ENCODE peak calls at places on chromosomes 13 and 19, in five cellular contexts. One of them, this sample, is unnamed.
A peak's percentile ranks its signal among the peaks of the same experiment; 100 is the strongest.

GRCh38 chr13:109945206-109945960 is 159.0 kb upstream of the IRS2 start:
- DNase-seq in HCT116: no peak
- DNase-seq in colonic mucosa: no peak
- DNase-seq in esophagus squamous epithelium: no peak
- DNase-seq in left ventricle myocardium inferior: no peak
- DNase-seq in this sample: no peak

GRCh38 chr13:110017379-110017778 is 231.0 kb upstream of the IRS2 start:
- DNase-seq in left ventricle myocardium inferior: no peak
- DNase-seq in esophagus squamous epithelium: no peak
- DNase-seq in colonic mucosa: no peak
- DNase-seq in HCT116: peak; percentile 74
- DNase-seq in this sample: no peak

GRCh38 chr19:6272913-6273600 is 6.7 kb downstream of the MLLT1 start:
- DNase-seq in HCT116: no peak
- DNase-seq in colonic mucosa: no peak
- DNase-seq in esophagus squamous epithelium: no peak
- DNase-seq in left ventricle myocardium inferior: no peak
- DNase-seq in this sample: no peak

GRCh38 chr13:50376895-50377575 is 361.8 kb downstream of the KCNRG start:
- DNase-seq in left ventricle myocardium inferior: no peak
- DNase-seq in HCT116: no peak
- DNase-seq in esophagus squamous epithelium: no peak
- DNase-seq in colonic mucosa: no peak
- DNase-seq in this sample: no peak

GRCh38 chr13:94515352-94515751 is 35.9 kb upstream of the DCT start:
- DNase-seq in left ventricle myocardium inferior: no peak
- DNase-seq in HCT116: no peak
- DNase-seq in esophagus squamous epithelium: no peak
- DNase-seq in colonic mucosa: no peak
- DNase-seq in this sample: no peak

GRCh38 chr13:110628477-110628793 is 13.1 kb downstream of the NAXD start:
- DNase-seq in colonic mucosa: no peak
- DNase-seq in esophagus squamous epithelium: no peak
- DNase-seq in HCT116: no peak
- DNase-seq in left ventricle myocardium inferior: no peak
- DNase-seq in this sample: no peak

GRCh38 chr13:19597523-19597922 is 35.9 kb upstream of the MPHOSPH8 start:
- DNase-seq in esophagus squamous epithelium: no peak
- DNase-seq in HCT116: no peak
- DNase-seq in left ventricle myocardium inferior: no peak
- DNase-seq in colonic mucosa: no peak
- DNase-seq in this sample: no peak

GRCh38 chr19:55454787-55455243 is 6.6 kb downstream of the ISOC2 start:
- DNase-seq in left ventricle myocardium inferior: no peak
- DNase-seq in colonic mucosa: no peak
- DNase-seq in HCT116: no peak
- DNase-seq in esophagus squamous epithelium: no peak
- DNase-seq in this sample: no peak

GRCh38 chr19:34556500-34556899 is 74.9 kb downstream of the WTIP start:
- DNase-seq in esophagus squamous epithelium: no peak
- DNase-seq in colonic mucosa: no peak
- DNase-seq in left ventricle myocardium inferior: no peak
- DNase-seq in HCT116: peak; percentile 10
- DNase-seq in this sample: no peak

GRCh38 chr19:4633140-4633967 is 6.0 kb upstream of the TNFAIP8L1 start:
- DNase-seq in HCT116: peak; percentile 65
- DNase-seq in esophagus squamous epithelium: no peak
- DNase-seq in colonic mucosa: peak; percentile 69
- DNase-seq in left ventricle myocardium inferior: peak; percentile 58
- DNase-seq in this sample: peak; percentile 77

GRCh38 chr19:12834976-12835757 is 788 bp upstream of the RTBDN start:
- DNase-seq in HCT116: peak; percentile 69
- DNase-seq in left ventricle myocardium inferior: no peak
- DNase-seq in esophagus squamous epithelium: no peak
- DNase-seq in colonic mucosa: peak; percentile 47
- DNase-seq in this sample: no peak
- H3K4me3 ChIP-seq in HCT116: peak overlapping the region; percentile 69
- H3K4me3 ChIP-seq in left ventricle myocardium inferior: no peak overlapping the region
- H3K4me3 ChIP-seq in esophagus squamous epithelium: no peak overlapping the region
- H3K4me3 ChIP-seq in colonic mucosa: no peak overlapping the region
- H3K4me3 ChIP-seq in this sample: no peak overlapping the region

GRCh38 chr13:30871713-30872029 is 34.4 kb upstream of the MEDAG start:
- DNase-seq in esophagus squamous epithelium: no peak
- DNase-seq in HCT116: no peak
- DNase-seq in colonic mucosa: no peak
- DNase-seq in left ventricle myocardium inferior: no peak
- DNase-seq in this sample: no peak

GRCh38 chr13:30868806-30869470 is 37.1 kb upstream of the MEDAG start:
- DNase-seq in left ventricle myocardium inferior: no peak
- DNase-seq in colonic mucosa: no peak
- DNase-seq in HCT116: no peak
- DNase-seq in esophagus squamous epithelium: no peak
- DNase-seq in this sample: no peak

GRCh38 chr13:30870049-30870884 is 35.8 kb upstream of the MEDAG start:
- DNase-seq in HCT116: peak; percentile 79
- DNase-seq in colonic mucosa: peak; percentile 67
- DNase-seq in left ventricle myocardium inferior: peak; percentile 64
- DNase-seq in esophagus squamous epithelium: no peak
- DNase-seq in this sample: peak; percentile 90

GRCh38 chr13:30870916-30871712 is 35.0 kb upstream of the MEDAG start:
- DNase-seq in colonic mucosa: no peak
- DNase-seq in HCT116: no peak
- DNase-seq in left ventricle myocardium inferior: no peak
- DNase-seq in esophagus squamous epithelium: no peak
- DNase-seq in this sample: no peak

DNA sequence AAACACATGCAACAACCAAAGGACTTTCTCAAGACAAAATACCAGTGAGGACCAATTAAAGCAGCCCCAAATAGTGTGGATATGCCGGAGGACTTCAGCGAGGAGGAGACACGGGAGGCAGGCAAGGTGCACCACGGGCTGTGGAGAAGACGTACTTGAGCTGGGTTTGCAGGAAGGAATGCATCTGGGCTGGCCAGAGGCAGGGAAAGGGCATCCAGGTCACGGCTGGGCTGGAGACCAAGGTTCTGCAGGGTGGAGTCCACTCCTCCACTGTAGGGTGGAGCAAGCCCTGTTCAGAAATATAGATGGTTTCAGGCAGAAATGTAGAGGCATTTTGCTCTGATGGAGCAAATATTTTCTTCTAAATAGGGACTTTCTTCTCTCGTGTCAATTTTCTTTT is 36.6 kb upstream of the MEDAG start:
- DNase-seq in esophagus squamous epithelium: no peak
- DNase-seq in HCT116: no peak
- DNase-seq in colonic mucosa: no peak
- DNase-seq in left ventricle myocardium inferior: peak; percentile 43
- DNase-seq in this sample: no peak
- H3K4me1 ChIP-seq in esophagus squamous epithelium: peaks cover 59% of the 10 kb centered on the region
- H3K4me1 ChIP-seq in HCT116: peaks cover 24% of the 10 kb centered on the region
- H3K4me1 ChIP-seq in colonic mucosa: no peaks in the 10 kb centered on the region
- H3K4me1 ChIP-seq in left ventricle myocardium inferior: peaks cover 28% of the 10 kb centered on the region
- H3K4me1 ChIP-seq in this sample: peaks cover 12% of the 10 kb centered on the region

GRCh38 chr19:50882188-50882587 is 8.9 kb downstream of the KLK2 start:
- DNase-seq in colonic mucosa: no peak
- DNase-seq in HCT116: no peak
- DNase-seq in left ventricle myocardium inferior: no peak
- DNase-seq in esophagus squamous epithelium: no peak
- DNase-seq in this sample: no peak
- TF ChIP-seq CTCF in colonic mucosa: no peak
- TF ChIP-seq CTCF in HCT116: peak; percentile 39
- TF ChIP-seq CTCF in left ventricle myocardium inferior: no peak
- TF ChIP-seq CTCF in esophagus squamous epithelium: no peak
- TF ChIP-seq CTCF in this sample: no peak

GRCh38 chr13:40464991-40465390 is 201.4 kb downstream of the FOXO1 start:
- DNase-seq in left ventricle myocardium inferior: no peak
- DNase-seq in colonic mucosa: no peak
- DNase-seq in HCT116: no peak
- DNase-seq in esophagus squamous epithelium: no peak
- DNase-seq in this sample: no peak
- H3K4me3 ChIP-seq in left ventricle myocardium inferior: no peak overlapping the region
- H3K4me3 ChIP-seq in colonic mucosa: no peak overlapping the region
- H3K4me3 ChIP-seq in HCT116: no peak overlapping the region
- H3K4me3 ChIP-seq in esophagus squamous epithelium: no peak overlapping the region
- H3K4me3 ChIP-seq in this sample: no peak overlapping the region

DNA sequence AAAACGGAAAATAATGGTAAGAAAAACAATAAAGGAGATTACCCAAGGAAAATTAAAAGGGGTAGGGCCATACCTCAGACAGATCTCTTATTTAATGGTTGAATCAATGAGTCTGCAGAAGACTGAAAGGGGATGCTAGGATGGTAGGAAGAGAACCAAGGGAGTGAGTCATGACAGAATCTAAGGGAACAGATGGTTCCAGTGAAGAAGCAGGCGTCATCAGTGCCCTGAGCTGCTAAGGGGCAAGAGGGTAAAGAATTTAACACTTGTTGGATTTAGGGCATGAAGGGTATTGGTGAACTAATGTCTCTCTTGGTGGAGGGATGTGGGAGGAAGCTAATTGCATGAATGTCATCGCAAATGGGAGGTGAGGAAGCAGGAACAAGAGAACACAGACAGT is 329.2 kb upstream of the TSHZ3 start:
- DNase-seq in esophagus squamous epithelium: no peak
- DNase-seq in colonic mucosa: no peak
- DNase-seq in left ventricle myocardium inferior: no peak
- DNase-seq in HCT116: no peak
- DNase-seq in this sample: no peak
- H3K4me1 ChIP-seq in esophagus squamous epithelium: no peaks in the 10 kb centered on the region
- H3K4me1 ChIP-seq in colonic mucosa: no peaks in the 10 kb centered on the region
- H3K4me1 ChIP-seq in left ventricle myocardium inferior: no peaks in the 10 kb centered on the region
- H3K4me1 ChIP-seq in HCT116: no peaks in the 10 kb centered on the region
- H3K4me1 ChIP-seq in this sample: no peaks in the 10 kb centered on the region

GRCh38 chr19:18202759-18203407 is 959 bp downstream of the RAB3A start:
- DNase-seq in HCT116: no peak
- DNase-seq in left ventricle myocardium inferior: no peak
- DNase-seq in esophagus squamous epithelium: no peak
- DNase-seq in colonic mucosa: peak; percentile 55
- DNase-seq in this sample: peak; percentile 86
- TF ChIP-seq CTCF in HCT116: peak; percentile 10
- TF ChIP-seq CTCF in left ventricle myocardium inferior: peak; percentile 32
- TF ChIP-seq CTCF in esophagus squamous epithelium: no peak
- TF ChIP-seq CTCF in colonic mucosa: no peak
- TF ChIP-seq CTCF in this sample: peak; percentile 21

GRCh38 chr13:113840541-113841354 is 23.1 kb downstream of the GAS6 start:
- DNase-seq in left ventricle myocardium inferior: peak; percentile 20
- DNase-seq in colonic mucosa: no peak
- DNase-seq in esophagus squamous epithelium: no peak
- DNase-seq in HCT116: no peak
- DNase-seq in this sample: peak; percentile 64

GRCh38 chr13:113839536-113840204 is 24.2 kb downstream of the GAS6 start:
- DNase-seq in colonic mucosa: peak; percentile 76
- DNase-seq in HCT116: no peak
- DNase-seq in esophagus squamous epithelium: no peak
- DNase-seq in left ventricle myocardium inferior: peak; percentile 60
- DNase-seq in this sample: peak; percentile 70

GRCh38 chr13:113837554-113838355 is 26.1 kb downstream of the GAS6 start:
- DNase-seq in left ventricle myocardium inferior: peak; percentile 96
- DNase-seq in colonic mucosa: peak; percentile 86
- DNase-seq in esophagus squamous epithelium: peak; percentile 53
- DNase-seq in HCT116: peak; percentile 67
- DNase-seq in this sample: peak; percentile 96

GRCh38 chr13:113836917-113837553 is 26.8 kb downstream of the GAS6 start:
- DNase-seq in left ventricle myocardium inferior: peak; percentile 76
- DNase-seq in HCT116: peak; percentile 33
- DNase-seq in esophagus squamous epithelium: no peak
- DNase-seq in colonic mucosa: peak; percentile 53
- DNase-seq in this sample: peak; percentile 60

DNA sequence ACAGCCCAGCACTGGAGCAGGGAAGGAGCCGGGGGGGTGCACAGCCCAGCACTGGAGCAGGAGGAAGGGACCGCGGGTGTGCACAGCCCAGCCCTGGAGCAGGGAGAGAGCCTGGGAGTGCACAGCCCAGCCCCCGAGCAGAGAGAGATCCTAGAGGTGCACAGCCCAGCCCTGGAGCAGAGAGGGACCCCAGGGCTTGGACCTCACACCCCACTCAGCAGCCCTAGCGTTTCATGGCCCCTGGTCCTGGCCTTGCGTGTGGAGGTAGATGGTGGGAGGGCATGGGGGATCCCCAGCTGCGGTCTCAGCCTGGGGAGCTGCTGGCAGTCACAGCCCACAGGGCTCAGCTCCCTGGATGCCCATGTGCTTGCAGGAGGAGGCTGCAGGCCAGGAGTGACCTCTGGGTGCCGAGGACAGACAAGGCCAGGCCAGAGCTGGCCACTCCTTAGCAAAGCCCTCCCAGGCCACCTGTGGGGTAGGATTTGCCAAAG is 25.1 kb downstream of the GAS6 start:
- DNase-seq in colonic mucosa: no peak
- DNase-seq in HCT116: no peak
- DNase-seq in esophagus squamous epithelium: no peak
- DNase-seq in left ventricle myocardium inferior: peak; percentile 13
- DNase-seq in this sample: peak; percentile 54
- H3K4me3 ChIP-seq in colonic mucosa: no peak overlapping the region
- H3K4me3 ChIP-seq in HCT116: no peak overlapping the region
- H3K4me3 ChIP-seq in esophagus squamous epithelium: no peak overlapping the region
- H3K4me3 ChIP-seq in left ventricle myocardium inferior: peak overlapping the region; percentile 49
- H3K4me3 ChIP-seq in this sample: no peak overlapping the region

This sample was measured in kidney.